ENCODE peak calls at places on chromosomes 4 and X, in six cellular contexts. R is OCI-LY7, M is HepG2, V is lower leg skin, X is fibroblast of mammary gland, L is BJ. H is an unnamed sample.

GRCh38 chr4:5976921-5977320 is 41.3 kb downstream of the C4orf50 start:
- DNase-seq in R (no peak), M (no peak), V (peak), X (no peak), L (no peak), H (no peak)

GRCh38 chr4:79748835-79749234 is 324.2 kb downstream of the ANTXR2 start:
- DNase-seq in R (no peak), M (no peak), V (no peak), X (no peak), L (no peak), H (no peak)

GRCh38 chr4:73619351-73619750 is 885 bp downstream of the RASSF6 start:
- DNase-seq in R (peak), M (no peak), V (no peak), X (no peak), L (no peak), H (no peak)

GRCh38 chrX:107562482-107562881 is 65.8 kb upstream of the PRPS1 start:
- DNase-seq in R (no peak), M (no peak), V (peak), X (peak), L (no peak), H (peak)

GRCh38 chrX:44495091-44495490 is 47.6 kb downstream of the FUNDC1 start:
- DNase-seq in R (no peak), M (no peak), V (no peak), X (no peak), L (no peak), H (no peak)

GRCh38 chrX:104318330-104319009 is 63.7 kb upstream of the ESX1 start:
- DNase-seq in R (no peak), M (peak), V (no peak), X (peak), L (no peak), H (peak)

GRCh38 chr4:110877728-110878382 is 255.0 kb upstream of the PITX2 start:
- DNase-seq in R (no peak), M (no peak), V (no peak), X (no peak), L (no peak), H (no peak)

GRCh38 chr4:71453516-71453915 is 114.7 kb downstream of the SLC4A4 start:
- DNase-seq in R (no peak), M (no peak), V (no peak), X (no peak), L (no peak), H (no peak)

GRCh38 chr4:143399113-143399949 is 62.7 kb downstream of the GAB1 start:
- DNase-seq in R (peak), M (peak), V (no peak), X (peak), L (no peak), H (peak)

GRCh38 chr4:124018383-124019317 is 622.1 kb downstream of the SPRY1 start:
- DNase-seq in R (peak), M (peak), V (peak), X (peak), L (peak), H (peak)

GRCh38 chrX:154719132-154719675 is 31.7 kb downstream of the GAB3 start:
- DNase-seq in R (no peak), M (no peak), V (no peak), X (peak), L (no peak), H (peak)

GRCh38 chrX:103640401-103641155 is 11.8 kb downstream of the TCEAL1 start:
- DNase-seq in R (no peak), M (no peak), V (no peak), X (peak), L (no peak), H (peak)

GRCh38 chr4:110112056-110112455 is 86.4 kb downstream of the ELOVL6 start:
- DNase-seq in R (no peak), M (no peak), V (no peak), X (no peak), L (no peak), H (no peak)

GRCh38 chrX:47623540-47624027 is 3.9 kb upstream of the SYN1 start:
- DNase-seq in R (no peak), M (peak), V (no peak), X (peak), L (no peak), H (peak)

GRCh38 chrX:110412971-110413726 is 54.5 kb downstream of the RTL9 start:
- DNase-seq in R (peak), M (peak), V (peak), X (peak), L (no peak), H (peak)

GRCh38 chr4:176927664-176928063 is 134.9 kb upstream of the VEGFC start:
- DNase-seq in R (no peak), M (no peak), V (no peak), X (peak), L (no peak), H (peak)

GRCh38 chr4:35175487-35175886 is 1068.8 kb downstream of the ARAP2 start:
- DNase-seq in R (no peak), M (no peak), V (no peak), X (no peak), L (no peak), H (no peak)

GRCh38 chrX:17474892-17475291 is 99.9 kb downstream of the NHS start:
- DNase-seq in R (no peak), M (no peak), V (no peak), X (peak), L (peak), H (peak)

GRCh38 chr4:24686866-24687672 is 102.7 kb upstream of the DHX15 start:
- DNase-seq in R (peak), M (peak), V (no peak), X (peak), L (no peak), H (no peak)

GRCh38 chrX:139134316-139134715 is 396.2 kb upstream of the F9 start:
- DNase-seq in R (no peak), M (no peak), V (no peak), X (no peak), L (no peak), H (no peak)

GRCh38 chr4:83782591-83782990 is 246.7 kb downstream of the GPAT3 start:
- DNase-seq in R (no peak), M (no peak), V (no peak), X (no peak), L (no peak), H (no peak)

GRCh38 chrX:107715331-107716044 is 60.1 kb downstream of the TSC22D3 start:
- DNase-seq in R (peak), M (no peak), V (peak), X (peak), L (no peak), H (peak)

GRCh38 chrX:49058794-49059193 is at the start of gene CCDC120:
- DNase-seq in R (no peak), M (no peak), V (no peak), X (no peak), L (no peak), H (no peak)

GRCh38 chrX:57573754-57574153 is 18.1 kb upstream of the ZXDB start:
- DNase-seq in R (peak), M (no peak), V (no peak), X (peak), L (no peak), H (peak)

DNA sequence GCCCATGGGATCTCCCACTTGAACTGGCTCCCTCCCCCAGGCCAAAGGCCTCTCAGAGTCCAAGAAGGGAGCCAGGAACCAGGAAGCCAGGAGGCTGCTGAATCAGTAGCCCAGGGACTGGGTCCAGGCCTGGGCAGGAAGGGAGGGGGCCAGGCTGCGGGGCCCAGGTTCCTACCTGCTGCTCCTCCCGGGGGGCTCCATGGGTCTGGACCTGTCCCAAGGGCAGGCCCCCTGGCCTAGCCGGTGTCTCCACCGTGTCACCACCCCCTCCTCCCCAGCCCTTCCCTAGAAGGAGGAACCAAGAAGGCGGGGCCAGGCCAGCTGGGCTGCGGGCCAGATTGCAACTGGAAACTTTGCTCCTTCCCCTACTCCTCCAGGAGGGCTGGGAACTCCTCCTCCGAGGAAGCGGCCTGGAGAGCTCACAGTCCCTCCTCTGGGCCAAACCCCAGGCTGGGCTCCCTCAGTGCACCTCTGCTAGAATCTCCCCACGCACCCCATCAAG is at the start of gene IQSEC2:
- DNase-seq in R (no peak), M (no peak), V (peak), X (peak), L (no peak), H (peak)
- H3K4me3 ChIP-seq in R (no peak), M (no peak), V (no peak), X (peak), L (peak), H (peak)

DNA sequence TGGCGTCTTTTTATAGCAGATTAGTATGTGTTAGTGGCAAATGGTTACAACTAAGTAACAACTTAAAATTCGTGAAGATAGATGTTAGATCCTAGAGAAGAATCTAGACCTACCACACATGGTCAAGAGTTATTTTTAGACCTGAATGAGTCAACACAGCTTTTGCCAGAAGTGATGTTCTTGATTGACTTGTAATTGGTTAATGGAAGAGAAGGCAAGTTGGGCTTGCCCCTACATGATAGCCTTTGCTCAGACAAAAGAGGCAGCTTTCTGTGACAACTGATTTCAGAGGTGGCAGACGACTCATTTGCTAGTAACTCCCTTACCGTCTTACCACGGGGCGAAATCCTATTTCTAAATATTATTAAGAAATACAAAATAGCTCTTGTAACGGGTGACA is 4.9 kb downstream of the CPE start:
- DNase-seq in R (no peak), M (no peak), V (no peak), X (peak), L (no peak), H (no peak)
- H3K4me3 ChIP-seq in R (no peak), M (no peak), V (no peak), X (no peak), L (no peak), H (no peak)

GRCh38 chr4:190015538-190016368 is 11.3 kb downstream of the FRG2 start:
- DNase-seq in R (no peak), M (no peak), V (no peak), X (no peak), L (no peak), H (no peak)
- H3K4me3 ChIP-seq in R (no peak), M (no peak), V (no peak), X (no peak), L (no peak), H (no peak)

GRCh38 chr4:54543088-54543795 is 114.5 kb upstream of the KIT start:
- DNase-seq in R (no peak), M (no peak), V (no peak), X (peak), L (peak), H (peak)
- H3K4me3 ChIP-seq in R (no peak), M (no peak), V (no peak), X (no peak), L (no peak), H (no peak)

H was measured in cardiac fibroblast.